ENCODE peak calls at places on chromosomes 6 and 20, in seven cellular contexts. U is CD8-positive, alpha-beta T cell; E is cardiac muscle cell; I is GM06990; M is endothelial cell; O is nephron progenitor cell; W is fibroblast of lung. J is an unnamed sample.

GRCh38 chr20:2390971-2391675 is 10.4 kb downstream of the TGM6 start:
- DNase-seq in U (no peak), E (no peak), I (no peak), M (no peak), O (no peak), W (no peak), J (peak)

GRCh38 chr6:126696921-126697693 is 357.2 kb downstream of the CENPW start:
- DNase-seq in U (no peak), E (no peak), I (no peak), M (no peak), O (no peak), W (no peak), J (no peak)

GRCh38 chr20:33875534-33876026 is 64.4 kb downstream of the CHMP4B start:
- DNase-seq in U (no peak), E (no peak), I (no peak), M (no peak), O (no peak), W (no peak), J (no peak)

GRCh38 chr6:125546827-125547226 is 202.6 kb upstream of the HEY2 start:
- DNase-seq in U (no peak), E (peak), I (no peak), M (no peak), O (no peak), W (peak), J (no peak)

GRCh38 chr20:58011947-58012610 is 216.4 kb downstream of the ANKRD60 start:
- DNase-seq in U (no peak), E (no peak), I (no peak), M (no peak), O (no peak), W (no peak), J (no peak)

GRCh38 chr6:55913213-55914195 is 38.1 kb upstream of the BMP5 start:
- DNase-seq in U (no peak), E (no peak), I (no peak), M (no peak), O (no peak), W (peak), J (peak)

GRCh38 chr6:105301756-105302616 is 100.9 kb downstream of the PREP start:
- DNase-seq in U (no peak), E (no peak), I (no peak), M (no peak), O (no peak), W (peak), J (no peak)

GRCh38 chr6:168314948-168315347 is 4.6 kb downstream of the DACT2 start:
- DNase-seq in U (no peak), E (peak), I (no peak), M (no peak), O (peak), W (no peak), J (no peak)

GRCh38 chr6:107493158-107494057 is 3.5 kb downstream of the SOBP start:
- DNase-seq in U (no peak), E (peak), I (no peak), M (no peak), O (peak), W (peak), J (no peak)

GRCh38 chr6:18246205-18246604 is 18.1 kb downstream of the DEK start:
- DNase-seq in U (no peak), E (no peak), I (no peak), M (no peak), O (no peak), W (no peak), J (no peak)

GRCh38 chr6:18245642-18246041 is 18.7 kb downstream of the DEK start:
- DNase-seq in U (no peak), E (no peak), I (peak), M (no peak), O (no peak), W (no peak), J (no peak)

GRCh38 chr6:18245079-18245478 is 19.3 kb downstream of the DEK start:
- DNase-seq in U (no peak), E (no peak), I (no peak), M (no peak), O (no peak), W (no peak), J (no peak)

GRCh38 chr6:18243302-18243893 is 20.9 kb downstream of the DEK start:
- DNase-seq in U (no peak), E (no peak), I (no peak), M (no peak), O (no peak), W (no peak), J (no peak)

DNA sequence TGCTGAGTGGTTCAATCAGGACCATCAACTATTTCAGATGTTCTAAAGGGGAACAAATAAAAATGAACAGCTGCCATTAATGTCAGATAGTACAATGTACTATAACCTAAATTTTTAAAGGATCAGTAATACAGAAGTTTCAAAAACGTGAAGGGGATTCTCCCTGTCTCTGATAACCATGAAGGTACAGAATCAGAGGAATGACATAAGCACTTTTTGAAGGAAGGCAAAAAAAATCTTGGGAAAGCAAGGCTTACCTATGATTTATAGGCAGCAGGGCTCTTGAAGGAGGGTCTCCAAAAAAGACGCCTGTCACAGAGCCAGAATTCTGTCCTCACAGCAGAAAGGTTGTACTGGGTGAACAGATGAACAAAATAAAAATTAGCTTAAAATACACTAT is 20.1 kb downstream of the DEK start:
- DNase-seq in U (no peak), E (no peak), I (no peak), M (no peak), O (no peak), W (no peak), J (no peak)
- TF ChIP-seq CTCF in U (no peak), E (no peak), I (no peak), M (no peak), O (no peak), W (no peak), J (no peak)

GRCh38 chr6:70955441-70956190 is 1.2 kb downstream of the B3GAT2 start:
- DNase-seq in U (peak), E (peak), I (peak), M (peak), O (peak), W (peak), J (peak)
- TF ChIP-seq CTCF in U (peak), E (peak), I (peak), M (peak), O (peak), W (peak), J (peak)

GRCh38 chr20:62413896-62414481 is 6.9 kb upstream of the CABLES2 start:
- DNase-seq in U (no peak), E (no peak), I (no peak), M (peak), O (no peak), W (no peak), J (no peak)
- TF ChIP-seq CTCF in U (no peak), E (peak), I (peak), M (no peak), O (no peak), W (no peak), J (no peak)

GRCh38 chr20:37816726-37817125 is 86.2 kb upstream of the VSTM2L start:
- DNase-seq in U (no peak), E (no peak), I (no peak), M (no peak), O (no peak), W (no peak), J (no peak)

GRCh38 chr20:37821691-37822655 is 81.0 kb upstream of the VSTM2L start:
- DNase-seq in U (no peak), E (peak), I (no peak), M (no peak), O (no peak), W (peak), J (no peak)

GRCh38 chr20:37810027-37810426 is 92.9 kb upstream of the VSTM2L start:
- DNase-seq in U (no peak), E (no peak), I (no peak), M (no peak), O (no peak), W (no peak), J (no peak)

DNA sequence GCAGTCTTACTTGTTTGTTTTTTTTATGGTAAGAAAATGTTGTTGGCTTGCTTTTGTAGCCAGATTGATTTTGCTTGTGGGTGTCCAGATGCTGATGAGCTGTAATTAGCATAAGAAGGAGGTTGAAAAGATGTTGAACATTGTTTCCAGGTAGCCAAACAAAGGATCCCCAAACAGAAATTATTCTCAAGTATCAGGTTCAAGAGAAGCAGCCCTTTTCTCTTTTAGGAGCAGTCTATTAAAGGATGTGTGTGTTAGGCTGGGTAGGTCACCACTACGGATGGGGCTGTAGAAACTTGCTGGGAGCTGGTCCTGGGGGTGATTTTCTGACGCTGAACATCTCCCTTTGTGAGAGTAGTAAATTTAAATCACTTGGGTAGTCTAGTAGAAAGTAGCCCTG is 86.9 kb upstream of the VSTM2L start:
- DNase-seq in U (no peak), E (no peak), I (no peak), M (no peak), O (no peak), W (no peak), J (no peak)
- TF ChIP-seq CTCF in U (no peak), E (no peak), I (no peak), M (no peak), O (no peak), W (no peak), J (no peak)

GRCh38 chr6:6646859-6647258 is 58.3 kb downstream of the LY86 start:
- DNase-seq in U (no peak), E (no peak), I (no peak), M (no peak), O (no peak), W (no peak), J (no peak)
- TF ChIP-seq CTCF in U (no peak), E (peak), I (peak), M (no peak), O (no peak), W (no peak), J (peak)